ENCODE peak calls at places on chromosomes 2 and 18, in six cellular contexts. One of them, this sample, is unnamed.
A peak's percentile ranks its signal among the peaks of the same experiment; 100 is the strongest.

GRCh38 chr2:206971805-206972204 is 32.5 kb downstream of the CPO start:
- DNase-seq in ACHN: no peak
- DNase-seq in mesendoderm: no peak
- DNase-seq in EH: peak; percentile 72
- DNase-seq in endothelial cell of umbilical vein: no peak
- DNase-seq in putamen: no peak
- DNase-seq in this sample: no peak

GRCh38 chr2:55107428-55107827 is 57.2 kb upstream of the RTN4 start:
- DNase-seq in ACHN: no peak
- DNase-seq in mesendoderm: no peak
- DNase-seq in EH: peak; percentile 81
- DNase-seq in endothelial cell of umbilical vein: no peak
- DNase-seq in putamen: no peak
- DNase-seq in this sample: no peak

GRCh38 chr2:9771481-9772017 is 71.7 kb upstream of the TAF1B start:
- DNase-seq in ACHN: peak; percentile 73
- DNase-seq in mesendoderm: no peak
- DNase-seq in EH: peak; percentile 79
- DNase-seq in endothelial cell of umbilical vein: no peak
- DNase-seq in putamen: no peak
- DNase-seq in this sample: peak; percentile 40

GRCh38 chr2:47070920-47071824 is 83.9 kb downstream of the STPG4 start:
- DNase-seq in ACHN: peak; percentile 92
- DNase-seq in mesendoderm: no peak
- DNase-seq in EH: peak; percentile 96
- DNase-seq in endothelial cell of umbilical vein: peak; percentile 65
- DNase-seq in putamen: no peak
- DNase-seq in this sample: peak; percentile 45

GRCh38 chr2:100321181-100321880 is 970 bp downstream of the LONRF2 start:
- DNase-seq in ACHN: peak; percentile 64
- DNase-seq in mesendoderm: peak; percentile 74
- DNase-seq in EH: peak; percentile 20
- DNase-seq in endothelial cell of umbilical vein: peak; percentile 10
- DNase-seq in putamen: no peak
- DNase-seq in this sample: peak; percentile 26

GRCh38 chr2:241029599-241030332 is 31.3 kb downstream of the SNED1 start:
- DNase-seq in ACHN: no peak
- DNase-seq in mesendoderm: no peak
- DNase-seq in EH: no peak
- DNase-seq in endothelial cell of umbilical vein: no peak
- DNase-seq in putamen: no peak
- DNase-seq in this sample: no peak

GRCh38 chr2:42859006-42859552 is 66.7 kb upstream of the HAAO start:
- DNase-seq in ACHN: peak; percentile 74
- DNase-seq in mesendoderm: peak; percentile 78
- DNase-seq in EH: peak; percentile 76
- DNase-seq in endothelial cell of umbilical vein: peak; percentile 90
- DNase-seq in putamen: no peak
- DNase-seq in this sample: peak; percentile 28

GRCh38 chr2:240477916-240478315 is 42.5 kb downstream of the GPC1 start:
- DNase-seq in ACHN: no peak
- DNase-seq in mesendoderm: no peak
- DNase-seq in EH: no peak
- DNase-seq in endothelial cell of umbilical vein: no peak
- DNase-seq in putamen: no peak
- DNase-seq in this sample: no peak

GRCh38 chr18:24176727-24177416 is 38.0 kb downstream of the CABYR start:
- DNase-seq in ACHN: peak; percentile 53
- DNase-seq in mesendoderm: peak; percentile 82
- DNase-seq in EH: peak; percentile 58
- DNase-seq in endothelial cell of umbilical vein: peak; percentile 43
- DNase-seq in putamen: peak; percentile 75
- DNase-seq in this sample: peak; percentile 79

GRCh38 chr2:9631976-9632700 is 1.3 kb upstream of the YWHAQ start:
- DNase-seq in ACHN: no peak
- DNase-seq in mesendoderm: peak; percentile 66
- DNase-seq in EH: peak; percentile 71
- DNase-seq in endothelial cell of umbilical vein: no peak
- DNase-seq in putamen: no peak
- DNase-seq in this sample: no peak

GRCh38 chr18:24543408-24544140 is 83.1 kb downstream of the HRH4 start:
- DNase-seq in ACHN: no peak
- DNase-seq in mesendoderm: no peak
- DNase-seq in EH: no peak
- DNase-seq in endothelial cell of umbilical vein: no peak
- DNase-seq in putamen: no peak
- DNase-seq in this sample: no peak

GRCh38 chr2:38159621-38160020 is 83.7 kb upstream of the CYP1B1 start:
- DNase-seq in ACHN: no peak
- DNase-seq in mesendoderm: no peak
- DNase-seq in EH: no peak
- DNase-seq in endothelial cell of umbilical vein: no peak
- DNase-seq in putamen: no peak
- DNase-seq in this sample: peak; percentile 52

GRCh38 chr18:70468861-70469570 is 180.2 kb downstream of the SOCS6 start:
- DNase-seq in ACHN: no peak
- DNase-seq in mesendoderm: no peak
- DNase-seq in EH: no peak
- DNase-seq in endothelial cell of umbilical vein: no peak
- DNase-seq in putamen: peak; percentile 89
- DNase-seq in this sample: peak; percentile 71

GRCh38 chr18:76824136-76824676 is 1.8 kb downstream of the ZNF236 start:
- DNase-seq in ACHN: no peak
- DNase-seq in mesendoderm: no peak
- DNase-seq in EH: no peak
- DNase-seq in endothelial cell of umbilical vein: no peak
- DNase-seq in putamen: no peak
- DNase-seq in this sample: no peak

GRCh38 chr2:45813003-45813601 is 161.6 kb downstream of the PRKCE start:
- DNase-seq in ACHN: peak; percentile 48
- DNase-seq in mesendoderm: peak; percentile 45
- DNase-seq in EH: peak; percentile 64
- DNase-seq in endothelial cell of umbilical vein: peak; percentile 98
- DNase-seq in putamen: no peak
- DNase-seq in this sample: no peak

GRCh38 chr2:177598321-177598922 is 205.8 kb downstream of the AGPS start:
- DNase-seq in ACHN: no peak
- DNase-seq in mesendoderm: peak; percentile 54
- DNase-seq in EH: peak; percentile 27
- DNase-seq in endothelial cell of umbilical vein: peak; percentile 13
- DNase-seq in putamen: no peak
- DNase-seq in this sample: peak; percentile 15

GRCh38 chr2:156333951-156334495 is 1.5 kb upstream of the NR4A2 start:
- DNase-seq in ACHN: peak; percentile 71
- DNase-seq in mesendoderm: peak; percentile 84
- DNase-seq in EH: peak; percentile 53
- DNase-seq in endothelial cell of umbilical vein: peak; percentile 75
- DNase-seq in putamen: peak; percentile 68
- DNase-seq in this sample: peak; percentile 60

GRCh38 chr18:70621710-70622109 is 332.9 kb downstream of the SOCS6 start:
- DNase-seq in ACHN: no peak
- DNase-seq in mesendoderm: peak; percentile 11
- DNase-seq in EH: no peak
- DNase-seq in endothelial cell of umbilical vein: no peak
- DNase-seq in putamen: no peak
- DNase-seq in this sample: no peak

GRCh38 chr2:7736646-7737305 is 819.6 kb downstream of the RNF144A start:
- DNase-seq in ACHN: no peak
- DNase-seq in mesendoderm: peak; percentile 25
- DNase-seq in EH: peak; percentile 67
- DNase-seq in endothelial cell of umbilical vein: no peak
- DNase-seq in putamen: no peak
- DNase-seq in this sample: no peak

GRCh38 chr2:100124746-100125145 is 17.6 kb downstream of the AFF3 start:
- DNase-seq in ACHN: peak; percentile 35
- DNase-seq in mesendoderm: no peak
- DNase-seq in EH: peak; percentile 46
- DNase-seq in endothelial cell of umbilical vein: no peak
- DNase-seq in putamen: no peak
- DNase-seq in this sample: no peak

GRCh38 chr18:13577091-13577697 is 149.2 kb downstream of the FAM210A start:
- DNase-seq in ACHN: no peak
- DNase-seq in mesendoderm: no peak
- DNase-seq in EH: peak; percentile 62
- DNase-seq in endothelial cell of umbilical vein: no peak
- DNase-seq in putamen: peak; percentile 67
- DNase-seq in this sample: no peak

GRCh38 chr2:100963026-100963375 is 39.1 kb upstream of the RPL31 start:
- DNase-seq in ACHN: no peak
- DNase-seq in mesendoderm: no peak
- DNase-seq in EH: no peak
- DNase-seq in endothelial cell of umbilical vein: no peak
- DNase-seq in putamen: no peak
- DNase-seq in this sample: no peak

GRCh38 chr2:157894694-157895450 is 18.7 kb upstream of the ACVR1 start:
- DNase-seq in ACHN: no peak
- DNase-seq in mesendoderm: no peak
- DNase-seq in EH: peak; percentile 77
- DNase-seq in endothelial cell of umbilical vein: no peak
- DNase-seq in putamen: no peak
- DNase-seq in this sample: no peak

GRCh38 chr2:216519154-216519762 is 20.6 kb downstream of the RPL37A start:
- DNase-seq in ACHN: peak; percentile 75
- DNase-seq in mesendoderm: peak; percentile 84
- DNase-seq in EH: peak; percentile 85
- DNase-seq in endothelial cell of umbilical vein: peak; percentile 77
- DNase-seq in putamen: peak; percentile 59
- DNase-seq in this sample: peak; percentile 73

GRCh38 chr2:150060341-150060740 is 427.1 kb downstream of the RND3 start:
- DNase-seq in ACHN: no peak
- DNase-seq in mesendoderm: peak; percentile 34
- DNase-seq in EH: no peak
- DNase-seq in endothelial cell of umbilical vein: no peak
- DNase-seq in putamen: peak; percentile 34
- DNase-seq in this sample: peak; percentile 54

GRCh38 chr18:31445908-31446307 is 1.6 kb upstream of the DSG3 start:
- DNase-seq in ACHN: no peak
- DNase-seq in mesendoderm: no peak
- DNase-seq in EH: no peak
- DNase-seq in endothelial cell of umbilical vein: no peak
- DNase-seq in putamen: no peak
- DNase-seq in this sample: no peak

GRCh38 chr2:237227190-237227988 is 141.7 kb downstream of the COPS8 start:
- DNase-seq in ACHN: peak; percentile 99
- DNase-seq in mesendoderm: no peak
- DNase-seq in EH: peak; percentile 96
- DNase-seq in endothelial cell of umbilical vein: peak; percentile 79
- DNase-seq in putamen: no peak
- DNase-seq in this sample: no peak

GRCh38 chr18:74473976-74474375 is 16.9 kb upstream of the DIPK1C start:
- DNase-seq in ACHN: no peak
- DNase-seq in mesendoderm: no peak
- DNase-seq in EH: no peak
- DNase-seq in endothelial cell of umbilical vein: no peak
- DNase-seq in putamen: no peak
- DNase-seq in this sample: no peak

GRCh38 chr2:62478093-62478580 is 27.9 kb downstream of the TMEM17 start:
- DNase-seq in ACHN: no peak
- DNase-seq in mesendoderm: peak; percentile 50
- DNase-seq in EH: peak; percentile 68
- DNase-seq in endothelial cell of umbilical vein: peak; percentile 90
- DNase-seq in putamen: no peak
- DNase-seq in this sample: no peak

GRCh38 chr18:22185723-22186386 is 16.5 kb downstream of the GATA6 start:
- DNase-seq in ACHN: no peak
- DNase-seq in mesendoderm: no peak
- DNase-seq in EH: no peak
- DNase-seq in endothelial cell of umbilical vein: peak; percentile 21
- DNase-seq in putamen: no peak
- DNase-seq in this sample: no peak

GRCh38 chr2:113818382-113818951 is 62.0 kb upstream of the SLC35F5 start:
- DNase-seq in ACHN: peak; percentile 100
- DNase-seq in mesendoderm: peak; percentile 98
- DNase-seq in EH: peak; percentile 100
- DNase-seq in endothelial cell of umbilical vein: peak; percentile 81
- DNase-seq in putamen: no peak
- DNase-seq in this sample: no peak

GRCh38 chr2:95056461-95057459 is 31.3 kb downstream of the MAL start:
- DNase-seq in ACHN: peak; percentile 67
- DNase-seq in mesendoderm: no peak
- DNase-seq in EH: peak; percentile 31
- DNase-seq in endothelial cell of umbilical vein: no peak
- DNase-seq in putamen: no peak
- DNase-seq in this sample: peak; percentile 53

GRCh38 chr2:88098558-88098900 is 29.3 kb downstream of the FABP1 start:
- DNase-seq in ACHN: no peak
- DNase-seq in mesendoderm: no peak
- DNase-seq in EH: no peak
- DNase-seq in endothelial cell of umbilical vein: no peak
- DNase-seq in putamen: no peak
- DNase-seq in this sample: no peak

GRCh38 chr18:50301074-50301473 is 13.6 kb upstream of the CXXC1 start:
- DNase-seq in ACHN: no peak
- DNase-seq in mesendoderm: no peak
- DNase-seq in EH: no peak
- DNase-seq in endothelial cell of umbilical vein: no peak
- DNase-seq in putamen: no peak
- DNase-seq in this sample: no peak

GRCh38 chr18:6650063-6650462 is 79.5 kb upstream of the ARHGAP28 start:
- DNase-seq in ACHN: no peak
- DNase-seq in mesendoderm: no peak
- DNase-seq in EH: no peak
- DNase-seq in endothelial cell of umbilical vein: no peak
- DNase-seq in putamen: no peak
- DNase-seq in this sample: no peak

GRCh38 chr2:181190711-181191110 is 210.3 kb downstream of the UBE2E3 start:
- DNase-seq in ACHN: no peak
- DNase-seq in mesendoderm: no peak
- DNase-seq in EH: peak; percentile 15
- DNase-seq in endothelial cell of umbilical vein: no peak
- DNase-seq in putamen: no peak
- DNase-seq in this sample: no peak

GRCh38 chr18:21826196-21826595 is 85.6 kb downstream of the MIB1 start:
- DNase-seq in ACHN: no peak
- DNase-seq in mesendoderm: no peak
- DNase-seq in EH: peak; percentile 63
- DNase-seq in endothelial cell of umbilical vein: peak; percentile 71
- DNase-seq in putamen: no peak
- DNase-seq in this sample: no peak

GRCh38 chr2:174210861-174211260 is 37.5 kb downstream of the OLA1 start:
- DNase-seq in ACHN: no peak
- DNase-seq in mesendoderm: peak; percentile 70
- DNase-seq in EH: no peak
- DNase-seq in endothelial cell of umbilical vein: no peak
- DNase-seq in putamen: no peak
- DNase-seq in this sample: no peak

This sample was measured in midbrain.